ENCODE peak calls at places on chromosomes 4 and X, in ten cellular contexts. V is neural progenitor cell; L is Peyer's patch; S is K562; R is psoas muscle; X is upper lobe of right lung; D is prostate gland; K is ovary; C is left lung; H is CD4-positive, alpha-beta memory T cell. E is an unnamed sample. For H3K4me1, the result is how much of the 10 kb centered on the place peaks cover.

GRCh38 chr4:147599764-147600163 is 17.4 kb upstream of the TMEM184C start:
- DNase-seq in K (no peak), R (no peak), D (no peak), C (no peak), V (no peak), S (no peak), H (no peak), L (no peak), X (no peak), E (no peak)

GRCh38 chr4:103928370-103928769 is 208.6 kb upstream of the TACR3 start:
- DNase-seq in C (no peak), S (no peak), R (no peak), X (no peak), L (no peak), D (no peak), V (no peak), H (no peak), K (no peak), E (no peak)

GRCh38 chr4:55851885-55852284 is 1.6 kb upstream of the EXOC1 start:
- DNase-seq in V (no peak), H (peak), L (no peak), C (no peak), R (no peak), D (no peak), K (no peak), X (no peak), S (no peak), E (no peak)

GRCh38 chr4:87872043-87872442 is 39.3 kb downstream of the MEPE start:
- DNase-seq in C (no peak), X (no peak), V (no peak), H (no peak), L (no peak), R (no peak), D (no peak), S (no peak), K (no peak), E (no peak)

GRCh38 chr4:86453044-86453501 is 93.2 kb upstream of the MAPK10 start:
- DNase-seq in D (peak), H (no peak), V (no peak), S (no peak), K (peak), C (no peak), R (no peak), X (no peak), L (no peak), E (no peak)

GRCh38 chrX:63744850-63745249 is 40.2 kb downstream of the ARHGEF9 start:
- DNase-seq in S (no peak), D (no peak), H (no peak), V (no peak), R (no peak), X (no peak), L (no peak), C (no peak), K (no peak), E (no peak)

GRCh38 chr4:185343726-185344581 is 51.8 kb downstream of the LRP2BP start:
- DNase-seq in C (no peak), X (no peak), H (no peak), K (no peak), R (no peak), S (no peak), L (no peak), V (no peak), D (no peak), E (peak)

GRCh38 chr4:117641519-117641918 is 392.8 kb upstream of the NDST3 start:
- DNase-seq in H (no peak), D (no peak), X (no peak), S (no peak), C (no peak), V (no peak), R (no peak), L (no peak), K (no peak), E (no peak)

GRCh38 chr4:8854866-8855265 is 16.8 kb downstream of the HMX1 start:
- DNase-seq in R (no peak), K (no peak), S (no peak), X (no peak), H (no peak), D (no peak), V (no peak), L (no peak), C (peak), E (no peak)

GRCh38 chr4:47000406-47000805 is 7.0 kb upstream of the GABRA4 start:
- DNase-seq in D (no peak), L (no peak), H (no peak), C (no peak), V (no peak), K (no peak), S (no peak), X (no peak), R (no peak), E (no peak)

GRCh38 chr4:108117473-108118182 is 51.1 kb downstream of the LEF1 start:
- DNase-seq in V (peak), D (no peak), C (no peak), L (no peak), H (no peak), R (peak), K (no peak), S (peak), X (no peak), E (no peak)

GRCh38 chr4:74654230-74654681 is 140.1 kb downstream of the BTC start:
- DNase-seq in C (no peak), X (no peak), L (no peak), V (no peak), D (no peak), K (no peak), H (no peak), S (no peak), R (no peak), E (no peak)

GRCh38 chr4:156293657-156294297 is 340.1 kb upstream of the CTSO start:
- DNase-seq in R (no peak), V (no peak), S (no peak), X (no peak), D (no peak), C (no peak), K (no peak), H (no peak), L (no peak), E (no peak)

GRCh38 chr4:76752911-76753494 is 144.9 kb downstream of the SOWAHB start:
- DNase-seq in L (no peak), D (no peak), S (no peak), V (no peak), X (no peak), H (peak), K (no peak), R (no peak), C (no peak), E (peak)

GRCh38 chrX:135985123-135985973 is at the start of gene SLC9A6:
- DNase-seq in H (peak), K (peak), D (peak), X (peak), C (peak), L (peak), V (peak), R (peak), S (peak), E (peak)

GRCh38 chr4:30717208-30718020 is 2.8 kb upstream of the PCDH7 start:
- DNase-seq in C (peak), H (no peak), R (peak), X (peak), D (peak), K (peak), S (no peak), L (no peak), V (peak), E (peak)

GRCh38 chr4:40150932-40151331 is 45.9 kb upstream of the RHOH start:
- DNase-seq in R (no peak), L (no peak), C (no peak), H (no peak), X (no peak), S (no peak), V (no peak), K (no peak), D (no peak), E (no peak)

GRCh38 chrX:11380187-11380586 is 87.0 kb downstream of the AMELX start:
- DNase-seq in X (no peak), D (no peak), V (no peak), S (no peak), L (no peak), C (no peak), R (no peak), H (no peak), K (no peak), E (peak)

GRCh38 chrX:11386812-11387211 is 93.6 kb downstream of the AMELX start:
- DNase-seq in C (no peak), L (no peak), K (no peak), D (no peak), R (no peak), S (no peak), H (no peak), X (no peak), V (no peak), E (no peak)

GRCh38 chrX:11381464-11381863 is 88.3 kb downstream of the AMELX start:
- DNase-seq in H (no peak), V (peak), X (no peak), C (no peak), D (peak), K (peak), L (peak), R (no peak), S (peak), E (peak)

GRCh38 chrX:11382935-11383334 is 89.7 kb downstream of the AMELX start:
- DNase-seq in L (no peak), D (no peak), S (no peak), K (no peak), H (no peak), V (no peak), C (no peak), R (no peak), X (no peak), E (no peak)

DNA sequence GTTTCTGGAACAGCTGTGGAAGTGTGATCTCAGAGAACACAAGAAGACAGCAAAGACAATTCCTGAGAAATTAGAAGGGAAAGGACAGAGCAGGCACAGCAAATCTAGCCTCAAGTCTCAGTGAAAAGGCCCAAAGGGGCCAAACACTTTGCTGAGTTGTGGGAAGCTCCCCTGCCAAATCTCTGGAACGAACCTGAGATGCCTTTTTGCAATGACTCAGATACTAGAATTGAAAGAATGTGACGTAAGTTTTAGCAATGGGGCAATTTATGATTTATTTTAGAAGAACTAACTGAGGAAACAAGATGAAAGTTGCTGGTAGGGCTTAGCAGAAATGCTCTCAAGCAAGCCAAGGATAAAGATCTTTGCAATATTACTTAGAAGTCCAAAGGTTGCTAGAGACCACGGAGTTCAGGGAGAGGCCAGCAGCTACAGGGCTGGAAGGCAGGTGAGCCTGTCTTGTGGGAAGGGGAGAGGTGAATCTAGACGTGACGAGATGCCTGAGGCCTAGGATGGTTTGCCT is 92.8 kb downstream of the AMELX start:
- DNase-seq in L (no peak), D (no peak), R (peak), S (no peak), V (no peak), X (no peak), H (no peak), K (no peak), C (no peak), E (peak)
- H3K27ac ChIP-seq in L (no peak), D (no peak), R (peak), S (peak), V (no peak), X (no peak), H (no peak), K (peak), C (peak), E (peak)

GRCh38 chr4:102354671-102355454 is 9.6 kb upstream of the SLC39A8 start:
- DNase-seq in X (no peak), K (no peak), D (no peak), H (no peak), S (no peak), V (no peak), C (no peak), L (no peak), R (no peak), E (no peak)
- H3K4me1 ChIP-seq in X (under half), K (under half), D (under half), H (under half), S (under half), V (under half), C (under half), L (under half), R (under half), E (under half)

DNA sequence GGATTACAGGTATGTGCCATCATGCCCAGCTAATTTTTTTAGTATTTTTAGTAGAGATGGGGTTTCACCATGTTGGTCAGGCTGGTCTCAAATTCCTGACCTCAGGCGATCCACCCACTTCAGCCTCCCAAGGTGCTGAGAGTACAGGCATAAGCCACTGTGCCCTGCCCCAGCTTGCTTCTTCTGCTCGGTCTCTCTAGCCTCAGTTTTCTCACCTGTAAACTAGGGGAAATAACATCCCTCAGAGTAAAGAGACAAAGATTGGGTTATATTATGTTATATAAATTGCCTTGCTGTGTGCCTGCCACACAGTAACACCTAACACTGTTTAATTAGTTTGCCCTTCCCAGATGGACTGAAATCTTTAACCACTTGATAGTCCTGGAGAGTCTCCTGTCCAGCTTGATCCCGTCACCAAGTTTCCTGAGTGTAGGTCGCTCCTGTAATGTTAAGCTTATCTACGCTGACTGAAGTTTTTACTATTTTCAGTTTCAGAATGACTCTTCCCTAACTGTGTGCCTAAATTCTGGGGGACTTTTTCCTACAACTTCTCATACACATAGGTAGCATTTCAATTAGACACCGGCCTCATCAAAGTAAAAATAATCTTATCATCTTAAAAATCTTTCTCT is 412.7 kb upstream of the TENM3 start:
- DNase-seq in D (no peak), L (no peak), S (no peak), C (no peak), K (no peak), X (no peak), R (no peak), H (no peak), V (no peak), E (no peak)
- H3K27ac ChIP-seq in D (no peak), L (no peak), S (no peak), C (no peak), K (no peak), X (no peak), R (no peak), H (no peak), V (no peak), E (no peak)

GRCh38 chrX:154370882-154371770 is 3.3 kb downstream of the FLNA start:
- DNase-seq in V (peak), S (peak), C (peak), D (peak), L (peak), X (peak), H (peak), R (peak), K (peak), E (peak)
- H3K4me1 ChIP-seq in V (under half), S (under half), C (half or more), D (under half), L (under half), X (under half), H (half or more), R (under half), K (under half), E (under half)

GRCh38 chrX:19602866-19603620 is 87.7 kb upstream of the MAP3K15 start:
- DNase-seq in S (peak), D (no peak), H (no peak), K (no peak), X (no peak), C (no peak), L (no peak), V (no peak), R (peak), E (no peak)
- H3K27ac ChIP-seq in S (no peak), D (no peak), H (no peak), K (no peak), X (no peak), C (no peak), L (no peak), V (no peak), R (no peak), E (no peak)

GRCh38 chr4:150126880-150127236 is 48.6 kb downstream of the DCLK2 start:
- DNase-seq in D (no peak), R (no peak), C (no peak), H (no peak), L (no peak), K (no peak), V (no peak), S (no peak), X (no peak), E (no peak)
- H3K4me1 ChIP-seq in D (under half), R (under half), C (under half), H (under half), L (under half), K (under half), V (under half), S (under half), X (under half), E (under half)

GRCh38 chrX:106906361-106906760 is 3.2 kb upstream of the RIPPLY1 start:
- DNase-seq in K (no peak), L (no peak), R (no peak), X (no peak), H (no peak), C (no peak), V (no peak), S (no peak), D (no peak), E (no peak)
- H3K27ac ChIP-seq in K (no peak), L (no peak), R (peak), X (no peak), H (no peak), C (no peak), V (no peak), S (no peak), D (no peak), E (no peak)